ENCODE peak calls at places on chromosome 17, in five cellular contexts. G is Peyer's patch, K is testis, C is Caco-2, D is tibial artery. O is an unnamed sample.

GRCh38 chr17:28074010-28074409 is 31.5 kb downstream of the NLK start:
- DNase-seq in G (no peak), K (no peak), C (no peak), D (no peak), O (no peak)

GRCh38 chr17:75338335-75338734 is 49.1 kb upstream of the SLC25A19 start:
- DNase-seq in G (no peak), K (no peak), C (no peak), D (no peak), O (no peak)

GRCh38 chr17:52681486-52681885 is 523.0 kb upstream of the CA10 start:
- DNase-seq in G (no peak), K (no peak), C (no peak), D (no peak), O (no peak)

GRCh38 chr17:80474933-80475915 is 1.2 kb downstream of the NPTX1 start:
- DNase-seq in G (no peak), K (no peak), C (peak; percentile 61), D (no peak), O (no peak)

GRCh38 chr17:79369001-79369400 is 241.8 kb downstream of the RBFOX3 start:
- DNase-seq in G (no peak), K (no peak), C (no peak), D (no peak), O (no peak)

GRCh38 chr17:21345236-21345635 is 30.9 kb upstream of the KCNJ12 start:
- DNase-seq in G (peak; percentile 44), K (no peak), C (no peak), D (no peak), O (no peak)

GRCh38 chr17:10292057-10292931 is 80.5 kb downstream of the MYH13 start:
- DNase-seq in G (no peak), K (no peak), C (no peak), D (no peak), O (peak; percentile 91)

GRCh38 chr17:21686165-21687015 is 5.9 kb upstream of the KCNJ18 start:
- DNase-seq in G (no peak), K (no peak), C (no peak), D (no peak), O (no peak)

GRCh38 chr17:14672830-14673229 is 371.9 kb downstream of the HS3ST3B1 start:
- DNase-seq in G (no peak), K (no peak), C (no peak), D (no peak), O (peak; percentile 44)

GRCh38 chr17:76079577-76080206 is 710 bp downstream of the ZACN start:
- DNase-seq in G (no peak), K (no peak), C (no peak), D (no peak), O (no peak)

GRCh38 chr17:80696456-80696855 is 151.8 kb downstream of the RPTOR start:
- DNase-seq in G (no peak), K (no peak), C (no peak), D (no peak), O (no peak)

GRCh38 chr17:40290629-40291296 is 3.1 kb downstream of the CDC6 start:
- DNase-seq in G (peak; percentile 79), K (peak; percentile 85), C (peak; percentile 66), D (peak; percentile 48), O (peak; percentile 44)

GRCh38 chr17:20313306-20313705 is 154.0 kb downstream of the LGALS9B start:
- DNase-seq in G (no peak), K (no peak), C (no peak), D (no peak), O (no peak)

GRCh38 chr17:80289631-80290030 is 29.0 kb downstream of the RNF213 start:
- DNase-seq in G (no peak), K (no peak), C (no peak), D (no peak), O (no peak)

GRCh38 chr17:37176683-37177082 is 199.1 kb upstream of the C17orf78 start:
- DNase-seq in G (no peak), K (no peak), C (no peak), D (no peak), O (peak; percentile 39)

GRCh38 chr17:4766705-4767104 is 5.0 kb upstream of the TM4SF5 start:
- DNase-seq in G (no peak), K (no peak), C (no peak), D (no peak), O (no peak)

GRCh38 chr17:78839173-78839761 is 1.3 kb downstream of the USP36 start:
- DNase-seq in G (no peak), K (no peak), C (no peak), D (no peak), O (no peak)

GRCh38 chr17:3683054-3683511 is 12.9 kb downstream of the P2RX5 start:
- DNase-seq in G (peak; percentile 71), K (no peak), C (no peak), D (no peak), O (no peak)

GRCh38 chr17:8828517-8828875 is 29.3 kb upstream of the MFSD6L start:
- DNase-seq in G (no peak), K (no peak), C (no peak), D (no peak), O (no peak)

GRCh38 chr17:80002242-80002641 is 33.4 kb downstream of the TBC1D16 start:
- DNase-seq in G (no peak), K (no peak), C (no peak), D (no peak), O (no peak)

GRCh38 chr17:30187528-30187927 is 48.0 kb downstream of the SLC6A4 start:
- DNase-seq in G (no peak), K (no peak), C (no peak), D (no peak), O (no peak)

GRCh38 chr17:6843241-6843890 is 11.8 kb upstream of the TEKT1 start:
- DNase-seq in G (no peak), K (no peak), C (no peak), D (no peak), O (no peak)

GRCh38 chr17:2174471-2175293 is 119.8 kb downstream of the HIC1 start:
- DNase-seq in G (peak; percentile 54), K (peak; percentile 54), C (no peak), D (peak; percentile 55), O (no peak)
- H3K4me3 ChIP-seq in G (no peak overlapping the region), K (no peak overlapping the region), C (no peak overlapping the region), D (no peak overlapping the region), O (no peak overlapping the region)

GRCh38 chr17:72119963-72120877 is 600 bp upstream of the SOX9 start:
- DNase-seq in G (peak; percentile 56), K (peak; percentile 47), C (peak; percentile 50), D (peak; percentile 40), O (peak; percentile 71)
- H3K27me3 ChIP-seq in G (peaks cover 28% of the 10 kb centered on the region), K (no peaks in the 10 kb centered on the region), C (no peaks in the 10 kb centered on the region), D (no peaks in the 10 kb centered on the region), O (peaks cover 5% of the 10 kb centered on the region)

GRCh38 chr17:42781639-42782401 is 1.4 kb downstream of the WNK4 start:
- DNase-seq in G (no peak), K (no peak), C (no peak), D (no peak), O (no peak)
- H3K4me3 ChIP-seq in G (peak overlapping the region; percentile 58), K (no peak overlapping the region), C (peak overlapping the region; percentile 85), D (no peak overlapping the region), O (no peak overlapping the region)

GRCh38 chr17:77599699-77600098 is 358.8 kb upstream of the TNRC6C start:
- DNase-seq in G (peak; percentile 24), K (no peak), C (no peak), D (peak; percentile 5), O (no peak)

GRCh38 chr17:77600346-77600745 is 358.2 kb upstream of the TNRC6C start:
- DNase-seq in G (peak; percentile 14), K (no peak), C (no peak), D (peak; percentile 14), O (no peak)

GRCh38 chr17:77602883-77603640 is 355.4 kb upstream of the TNRC6C start:
- DNase-seq in G (peak; percentile 35), K (no peak), C (no peak), D (peak; percentile 22), O (no peak)

GRCh38 chr17:77602062-77602746 is 356.3 kb upstream of the TNRC6C start:
- DNase-seq in G (peak; percentile 40), K (peak; percentile 73), C (no peak), D (peak; percentile 89), O (peak; percentile 33)

DNA sequence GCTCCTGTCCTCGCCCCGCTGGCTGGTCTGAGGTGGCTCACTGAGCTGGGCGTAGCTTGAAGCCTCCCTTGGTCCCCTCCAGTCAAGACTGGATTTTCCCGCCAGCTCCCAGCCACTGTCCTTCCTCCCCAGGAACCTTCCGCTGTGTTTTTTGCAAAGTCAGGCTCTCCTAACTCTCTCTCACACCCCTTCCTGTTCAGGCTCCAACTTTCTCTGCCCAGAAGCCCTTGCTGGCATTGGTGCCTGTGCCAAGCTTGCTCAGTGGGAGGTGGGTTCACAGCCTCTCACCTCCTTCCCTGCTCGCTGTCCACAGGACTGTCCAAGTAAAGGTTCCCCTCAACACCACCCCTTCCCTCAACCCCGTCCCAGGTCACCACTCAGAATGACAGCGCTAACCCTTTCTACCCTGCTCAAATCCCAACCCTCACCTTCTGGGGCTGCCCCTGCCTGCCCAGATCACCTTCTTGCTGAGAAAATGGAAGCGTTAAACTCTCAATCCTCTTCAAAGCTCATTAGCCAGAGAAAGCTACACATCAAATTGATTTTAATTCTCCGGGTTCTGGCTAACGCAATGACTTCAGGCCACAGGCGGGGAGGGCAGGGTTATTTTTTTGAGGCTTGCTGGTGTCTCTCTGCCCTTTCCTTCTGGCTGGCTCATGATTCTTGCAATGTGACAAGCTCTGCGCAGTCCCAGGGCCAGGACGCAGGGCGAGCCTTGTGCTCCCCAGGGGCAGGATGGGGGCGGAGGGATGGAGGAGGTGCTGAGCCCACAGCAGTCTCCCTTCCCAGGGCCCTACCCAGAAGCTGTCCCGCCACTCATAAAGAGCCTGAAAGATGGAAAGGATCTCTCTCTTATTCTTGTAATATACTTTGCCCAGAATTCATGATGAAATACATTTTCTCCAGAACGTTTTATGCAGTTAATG is 357.2 kb upstream of the TNRC6C start:
- DNase-seq in G (peak; percentile 31), K (no peak), C (no peak), D (peak; percentile 85), O (no peak)
- H3K27me3 ChIP-seq in G (no peaks in the 10 kb centered on the region), K (no peaks in the 10 kb centered on the region), C (no peaks in the 10 kb centered on the region), D (no peaks in the 10 kb centered on the region), O (no peaks in the 10 kb centered on the region)

GRCh38 chr17:45949755-45950320 is 49.2 kb upstream of the STH start:
- DNase-seq in G (no peak), K (no peak), C (no peak), D (no peak), O (no peak)

GRCh38 chr17:45950888-45951287 is 48.2 kb upstream of the STH start:
- DNase-seq in G (no peak), K (no peak), C (no peak), D (no peak), O (no peak)

GRCh38 chr17:45948498-45948880 is 50.6 kb upstream of the STH start:
- DNase-seq in G (no peak), K (no peak), C (no peak), D (no peak), O (no peak)

GRCh38 chr17:45946841-45947256 is 52.2 kb upstream of the STH start:
- DNase-seq in G (no peak), K (no peak), C (no peak), D (no peak), O (no peak)

GRCh38 chr17:45948881-45949624 is 50.0 kb upstream of the STH start:
- DNase-seq in G (peak; percentile 82), K (peak; percentile 82), C (peak; percentile 85), D (peak; percentile 69), O (peak; percentile 85)
- H3K4me3 ChIP-seq in G (peak overlapping the region; percentile 40), K (peak overlapping the region; percentile 35), C (no peak overlapping the region), D (no peak overlapping the region), O (no peak overlapping the region)

GRCh38 chr17:49992933-49993422 is 2.0 kb downstream of the DLX3 start:
- DNase-seq in G (no peak), K (no peak), C (no peak), D (no peak), O (no peak)
- H3K27me3 ChIP-seq in G (peaks cover 23% of the 10 kb centered on the region), K (no peaks in the 10 kb centered on the region), C (no peaks in the 10 kb centered on the region), D (peaks cover 4% of the 10 kb centered on the region), O (no peaks in the 10 kb centered on the region)

O was measured in MG63.